ENCODE peak calls at places on chromosomes 7 and 10, in six cellular contexts. G, S, J, Q, F and B are unnamed samples. For H3K27me3, the result is how much of the 10 kb centered on the place peaks cover.

GRCh38 chr10:44334621-44335184 is 50.2 kb downstream of the CXCL12 start:
- DNase-seq in G (no peak), S (no peak), J (no peak), Q (no peak), F (no peak), B (no peak)

GRCh38 chr10:10332786-10333185 is 684.9 kb upstream of the CELF2 start:
- DNase-seq in G (no peak), S (no peak), J (no peak), Q (no peak), F (no peak), B (no peak)

GRCh38 chr7:130242198-130243014 is 24.3 kb upstream of the CPA2 start:
- DNase-seq in G (peak), S (peak), J (peak), Q (peak), F (peak), B (peak)

GRCh38 chr10:43355749-43356371 is 15.6 kb upstream of the FXYD4 start:
- DNase-seq in G (no peak), S (no peak), J (peak), Q (no peak), F (no peak), B (no peak)

GRCh38 chr7:37947138-37947839 is 26.8 kb downstream of the EPDR1 start:
- DNase-seq in G (no peak), S (no peak), J (no peak), Q (no peak), F (no peak), B (no peak)

GRCh38 chr7:112129655-112130323 is 76.4 kb downstream of the DOCK4 start:
- DNase-seq in G (no peak), S (no peak), J (no peak), Q (no peak), F (no peak), B (no peak)

GRCh38 chr10:104842704-104843103 is 201.6 kb downstream of the SORCS3 start:
- DNase-seq in G (no peak), S (no peak), J (no peak), Q (no peak), F (no peak), B (no peak)

GRCh38 chr10:63665765-63666164 is 144.6 kb downstream of the REEP3 start:
- DNase-seq in G (no peak), S (no peak), J (no peak), Q (no peak), F (no peak), B (no peak)

GRCh38 chr10:24208661-24209420 is at the start of gene KIAA1217:
- DNase-seq in G (peak), S (no peak), J (no peak), Q (peak), F (peak), B (peak)

GRCh38 chr10:104267721-104268690 is 978 bp upstream of the GSTO2 start:
- DNase-seq in G (no peak), S (no peak), J (no peak), Q (no peak), F (no peak), B (peak)

GRCh38 chr10:98266647-98267046 is 1.3 kb downstream of the LOXL4 start:
- DNase-seq in G (no peak), S (no peak), J (no peak), Q (no peak), F (no peak), B (no peak)

GRCh38 chr10:25078659-25079429 is 62.4 kb downstream of the THNSL1 start:
- DNase-seq in G (no peak), S (no peak), J (no peak), Q (no peak), F (no peak), B (no peak)

GRCh38 chr10:92640110-92640509 is 47.2 kb downstream of the KIF11 start:
- DNase-seq in G (no peak), S (no peak), J (peak), Q (no peak), F (no peak), B (no peak)

GRCh38 chr7:111784971-111785575 is 222.8 kb upstream of the IMMP2L start:
- DNase-seq in G (no peak), S (no peak), J (no peak), Q (no peak), F (no peak), B (no peak)

GRCh38 chr10:3467052-3467906 is 294.7 kb upstream of the PITRM1 start:
- DNase-seq in G (peak), S (no peak), J (peak), Q (peak), F (peak), B (peak)

GRCh38 chr7:55504093-55504859 is 68.0 kb downstream of the VOPP1 start:
- DNase-seq in G (no peak), S (no peak), J (no peak), Q (no peak), F (no peak), B (no peak)

GRCh38 chr10:13526952-13527863 is 1.6 kb downstream of the BEND7 start:
- DNase-seq in G (no peak), S (no peak), J (peak), Q (no peak), F (no peak), B (no peak)

GRCh38 chr7:135206887-135207738 is 4.2 kb downstream of the WDR91 start:
- DNase-seq in G (no peak), S (no peak), J (no peak), Q (no peak), F (no peak), B (no peak)

GRCh38 chr10:29646238-29646902 is 11.6 kb upstream of the SVIL start:
- DNase-seq in G (no peak), S (no peak), J (no peak), Q (no peak), F (no peak), B (no peak)

GRCh38 chr7:155375337-155376277 is 77.9 kb downstream of the INSIG1 start:
- DNase-seq in G (no peak), S (no peak), J (no peak), Q (no peak), F (no peak), B (no peak)

GRCh38 chr7:136058561-136058960 is 81.4 kb upstream of the MTPN start:
- DNase-seq in G (no peak), S (no peak), J (no peak), Q (no peak), F (no peak), B (no peak)

GRCh38 chr7:134473861-134474291 is 15.0 kb upstream of the AKR1B1 start:
- DNase-seq in G (no peak), S (no peak), J (no peak), Q (no peak), F (no peak), B (no peak)

GRCh38 chr10:3355536-3355935 is 183.0 kb upstream of the PITRM1 start:
- DNase-seq in G (no peak), S (no peak), J (no peak), Q (no peak), F (no peak), B (no peak)

DNA sequence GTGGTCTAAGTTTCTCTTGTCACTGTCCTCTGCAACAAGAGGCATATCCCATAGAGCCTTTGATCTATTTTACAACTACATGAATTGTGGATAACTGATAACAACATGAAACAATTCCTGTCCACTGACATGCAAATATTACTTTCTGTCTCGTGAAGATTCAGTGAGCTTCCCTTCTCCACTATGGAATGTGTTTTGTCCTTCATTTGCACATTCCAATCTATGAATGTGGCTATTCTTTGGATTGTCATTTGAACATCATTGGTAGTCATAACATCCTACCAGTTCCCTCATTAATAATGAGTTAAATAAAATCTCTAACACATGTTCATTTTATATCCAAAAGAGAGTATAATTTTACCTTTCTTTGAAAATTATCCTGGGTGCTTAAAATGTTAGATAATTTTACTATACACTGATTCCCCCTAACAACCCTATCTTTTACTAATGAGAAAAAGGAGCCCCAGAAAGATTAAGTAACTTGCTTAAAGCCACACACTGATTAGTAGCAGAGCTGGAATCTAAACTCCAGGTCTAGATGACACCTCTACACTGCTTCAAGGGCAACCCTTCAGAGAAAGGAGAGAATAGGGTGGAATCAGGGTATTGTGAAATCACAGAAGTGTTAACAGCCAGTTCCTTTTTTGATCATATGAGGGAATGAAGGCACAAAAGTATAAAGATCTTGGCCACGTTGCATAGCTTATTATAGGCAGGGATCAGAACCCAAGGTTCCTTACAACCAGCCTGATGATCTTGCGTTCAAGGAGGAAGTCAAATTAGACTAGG is 39.1 kb downstream of the PDE1C start:
- DNase-seq in G (no peak), S (no peak), J (no peak), Q (no peak), F (no peak), B (no peak)
- H3K4me3 ChIP-seq in G (no peak), S (no peak), J (no peak), Q (no peak), F (no peak), B (no peak)

DNA sequence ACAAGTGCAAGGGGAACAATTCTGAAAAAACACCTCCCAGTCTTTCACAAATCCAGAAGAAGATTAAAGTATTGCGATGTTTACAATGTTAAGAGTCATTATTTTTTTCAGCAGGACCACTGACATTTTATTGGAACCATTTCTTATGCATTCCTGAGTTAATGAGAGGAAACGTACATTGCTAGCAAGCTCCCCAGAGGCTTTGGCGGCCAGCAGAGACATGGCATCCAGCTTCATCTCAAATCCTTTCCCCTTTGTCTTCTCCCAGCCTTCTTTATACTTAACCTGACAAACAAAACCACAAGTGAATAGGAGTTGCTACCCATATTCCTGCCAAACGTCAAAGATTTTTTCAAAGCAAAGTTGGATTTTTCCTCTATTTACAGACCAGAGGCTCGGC is 32.2 kb downstream of the NRAP start:
- DNase-seq in G (no peak), S (no peak), J (no peak), Q (no peak), F (no peak), B (no peak)
- H3K27ac ChIP-seq in G (no peak), S (no peak), J (no peak), Q (peak), F (no peak), B (no peak)

GRCh38 chr7:87058739-87059524 is 522 bp downstream of the ELAPOR2 start:
- DNase-seq in G (peak), S (no peak), J (no peak), Q (no peak), F (peak), B (peak)

GRCh38 chr7:87057210-87057609 is 2.2 kb downstream of the ELAPOR2 start:
- DNase-seq in G (no peak), S (no peak), J (no peak), Q (no peak), F (no peak), B (no peak)

GRCh38 chr7:87056346-87056745 is 3.1 kb downstream of the ELAPOR2 start:
- DNase-seq in G (no peak), S (no peak), J (no peak), Q (no peak), F (no peak), B (no peak)

GRCh38 chr7:87060288-87060537 is 759 bp upstream of the ELAPOR2 start:
- DNase-seq in G (no peak), S (no peak), J (no peak), Q (no peak), F (no peak), B (no peak)

GRCh38 chr7:87059525-87060287 is at the start of gene ELAPOR2:
- DNase-seq in G (peak), S (peak), J (peak), Q (peak), F (peak), B (peak)
- H3K27me3 ChIP-seq in G (under half), S (under half), J (under half), Q (under half), F (under half), B (under half)

GRCh38 chr10:5534880-5535856 is 10.4 kb downstream of the CALML3 start:
- DNase-seq in G (no peak), S (no peak), J (no peak), Q (no peak), F (peak), B (no peak)
- H3K4me3 ChIP-seq in G (no peak), S (no peak), J (no peak), Q (no peak), F (no peak), B (no peak)

GRCh38 chr7:104894998-104895850 is 118.8 kb upstream of the KMT2E start:
- DNase-seq in G (no peak), S (no peak), J (no peak), Q (no peak), F (no peak), B (no peak)
- H3K27ac ChIP-seq in G (no peak), S (no peak), J (no peak), Q (no peak), F (no peak), B (no peak)

DNA sequence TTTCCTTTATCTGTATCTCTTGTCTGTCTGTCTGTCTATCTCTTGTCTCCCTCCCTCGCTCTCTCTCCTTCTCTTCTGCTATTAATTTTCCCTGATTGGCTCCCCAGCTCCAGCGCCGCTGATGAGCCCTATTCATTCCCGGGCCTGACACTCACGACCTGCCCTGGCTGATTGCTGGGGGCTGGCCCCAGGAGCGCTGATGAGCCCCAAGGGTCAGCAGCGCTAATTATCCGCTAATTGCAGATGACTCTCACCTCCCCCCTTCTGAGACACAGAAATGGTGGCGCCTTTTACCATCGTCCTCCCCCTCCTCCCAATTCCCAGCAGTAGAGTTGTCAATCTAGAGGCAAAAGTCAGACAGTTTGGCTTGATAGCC is 1.3 kb upstream of the GBX1 start:
- DNase-seq in G (no peak), S (no peak), J (no peak), Q (no peak), F (no peak), B (no peak)
- H3K27me3 ChIP-seq in G (under half), S (under half), J (under half), Q (half or more), F (under half), B (under half)

DNA sequence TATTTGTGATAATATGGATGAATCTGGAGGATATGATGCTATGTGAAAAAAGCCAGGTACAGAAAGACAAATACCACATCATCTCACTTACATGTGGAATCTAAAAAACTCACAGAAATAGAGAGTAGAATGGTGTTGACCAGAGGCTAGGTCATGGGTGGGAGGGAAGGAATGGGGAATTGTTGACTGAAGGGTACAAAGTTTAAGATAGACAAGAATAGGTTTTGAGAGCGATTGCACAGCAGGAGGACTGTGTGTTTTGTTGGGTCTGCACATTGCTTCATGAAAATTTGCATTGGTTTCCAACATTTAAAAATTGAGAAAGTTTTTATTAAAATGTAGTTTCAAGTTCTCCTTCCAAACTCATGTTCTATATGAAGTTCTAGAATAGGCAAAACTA is 8.4 kb downstream of the SLC26A5 start:
- DNase-seq in G (no peak), S (no peak), J (no peak), Q (no peak), F (no peak), B (no peak)
- H3K4me3 ChIP-seq in G (no peak), S (no peak), J (no peak), Q (no peak), F (no peak), B (no peak)